ENCODE peak calls at places on chromosomes 11 and 22, in four cellular contexts. V is MM.1S, B is pancreas, J is cardiac muscle cell. Z is an unnamed sample.

GRCh38 chr11:45031912-45032519 is 81.3 kb upstream of the TP53I11 start:
- DNase-seq in V (peak), B (no peak), J (no peak), Z (no peak)

GRCh38 chr22:43855431-43855830 is 6.9 kb downstream of the SULT4A1 start:
- DNase-seq in V (no peak), B (peak), J (no peak), Z (no peak)

GRCh38 chr11:128515086-128515485 is 72.3 kb downstream of the ETS1 start:
- DNase-seq in B (no peak), J (no peak), V (no peak), Z (no peak)

GRCh38 chr11:82818399-82819043 is 81.7 kb downstream of the PRCP start:
- DNase-seq in B (no peak), J (no peak), V (no peak), Z (no peak)

GRCh38 chr11:35785287-35786167 is 123.0 kb downstream of the TRIM44 start:
- DNase-seq in V (no peak), J (no peak), B (no peak), Z (no peak)

GRCh38 chr22:35335468-35335867 is 35.8 kb downstream of the TOM1 start:
- DNase-seq in V (no peak), J (no peak), B (no peak), Z (no peak)

GRCh38 chr11:24509114-24509513 is 12.3 kb downstream of the LUZP2 start:
- DNase-seq in V (peak), B (no peak), J (no peak), Z (no peak)

GRCh38 chr11:13972033-13972910 is 9.7 kb downstream of the SPON1 start:
- DNase-seq in V (no peak), J (no peak), B (no peak), Z (no peak)

GRCh38 chr11:42319926-42320325 is 860.5 kb upstream of the LRRC4C start:
- DNase-seq in J (no peak), B (no peak), V (no peak), Z (no peak)

GRCh38 chr22:25908755-25909154 is 166.8 kb downstream of the MYO18B start:
- DNase-seq in J (no peak), B (no peak), V (no peak), Z (no peak)

GRCh38 chr11:109772846-109773400 is 320.3 kb upstream of the ZC3H12C start:
- DNase-seq in V (no peak), B (no peak), J (no peak), Z (no peak)

GRCh38 chr22:28002863-28003565 is 84.0 kb upstream of the PITPNB start:
- DNase-seq in J (no peak), B (no peak), V (no peak), Z (no peak)

GRCh38 chr11:110908401-110909106 is 196.3 kb upstream of the ARHGAP20 start:
- DNase-seq in B (no peak), J (no peak), V (no peak), Z (no peak)

DNA sequence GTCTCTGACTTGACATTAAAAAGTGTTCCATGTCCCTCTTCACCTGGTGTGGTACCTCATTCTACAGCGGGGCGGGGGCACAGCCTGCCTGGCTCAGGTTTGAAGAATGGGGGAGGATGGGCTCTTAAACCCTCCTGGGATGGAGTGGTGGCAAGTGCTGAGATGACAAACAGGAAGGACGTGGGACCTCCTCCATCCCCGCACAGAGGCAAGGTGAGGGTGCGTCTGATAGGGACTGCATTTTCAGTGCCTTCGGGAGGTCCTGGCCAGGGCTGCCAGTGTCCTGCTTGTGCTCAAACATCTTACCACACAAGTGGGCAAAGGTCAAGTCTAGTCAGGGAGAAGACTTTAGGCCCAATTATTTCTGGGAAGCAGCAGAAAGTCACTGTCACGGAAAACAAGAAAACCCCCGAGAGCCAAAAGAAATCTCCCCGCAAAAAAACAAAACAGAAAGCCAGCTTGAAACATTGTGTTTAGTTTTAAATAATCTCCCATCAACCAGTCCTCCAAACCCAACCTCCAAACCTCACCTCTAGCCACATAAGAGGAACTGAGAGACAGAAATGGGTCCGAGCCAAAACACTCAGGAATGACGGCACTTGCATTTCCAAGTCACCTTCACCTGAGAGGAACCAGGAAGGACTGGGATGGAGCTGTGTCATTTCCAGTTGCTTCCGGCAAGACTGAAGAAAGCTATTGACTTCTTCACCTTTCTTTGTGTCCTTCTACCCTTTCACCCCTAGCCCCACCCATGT is 966.5 kb downstream of the NTM start:
- DNase-seq in B (no peak), V (no peak), J (no peak), Z (no peak)
- TF ChIP-seq CTCF in B (no peak), V (no peak), J (no peak), Z (no peak)

GRCh38 chr22:29524440-29525191 is 28.9 kb downstream of the THOC5 start:
- DNase-seq in J (peak), V (peak), B (no peak), Z (peak)
- TF ChIP-seq CTCF in J (peak), V (peak), B (no peak), Z (no peak)

DNA sequence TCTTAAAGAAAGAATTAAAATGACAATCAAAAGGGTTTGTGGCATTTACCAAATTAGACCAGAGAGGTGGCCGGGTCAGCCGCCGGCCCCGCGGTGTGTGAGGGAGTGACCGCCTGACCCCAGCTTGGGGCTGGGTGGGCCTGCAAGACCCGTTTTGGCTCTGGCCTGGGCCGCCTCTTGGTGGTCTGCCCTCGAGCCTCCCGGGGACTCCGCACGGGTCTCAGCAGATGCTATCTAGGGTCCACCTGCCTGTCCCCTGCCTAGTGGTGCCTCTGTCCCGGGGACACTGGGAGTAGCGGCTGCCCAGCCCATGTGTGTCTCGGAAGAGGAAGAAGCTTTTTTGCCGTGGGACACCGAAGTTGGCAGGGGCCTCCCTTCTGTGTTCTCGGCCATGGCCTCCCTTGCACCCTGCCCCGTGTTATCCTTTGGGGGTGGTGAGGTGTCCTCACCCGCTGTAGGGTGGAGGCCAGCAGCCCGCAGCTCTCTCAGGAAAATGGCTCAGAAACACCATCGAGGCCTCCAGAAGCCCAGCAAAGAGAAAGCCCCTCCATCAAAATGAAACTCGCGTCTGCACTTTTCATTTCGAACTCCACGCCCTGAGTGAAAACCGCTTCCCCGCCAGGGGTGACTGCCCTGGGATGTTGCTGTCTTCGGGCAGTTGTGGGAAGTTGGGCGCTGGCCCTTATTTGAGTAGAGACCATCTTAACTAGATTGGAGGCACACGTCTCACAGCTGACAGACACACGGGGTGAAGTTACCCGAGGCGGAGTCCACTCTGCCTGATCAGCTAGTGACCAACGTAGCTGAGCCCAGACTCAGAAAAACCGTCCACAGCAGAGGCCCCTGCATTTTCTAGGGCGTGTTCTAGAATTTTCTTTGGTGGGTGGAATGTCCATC is 8.0 kb downstream of the CCND1 start:
- DNase-seq in V (no peak), J (no peak), B (peak), Z (no peak)
- TF ChIP-seq CTCF in V (no peak), J (no peak), B (no peak), Z (no peak)

GRCh38 chr11:84518601-84519183 is 1108.5 kb downstream of the DLG2 start:
- DNase-seq in B (no peak), V (no peak), J (no peak), Z (no peak)

GRCh38 chr11:84522331-84522730 is 1104.8 kb downstream of the DLG2 start:
- DNase-seq in J (no peak), V (no peak), B (no peak), Z (no peak)

GRCh38 chr11:84526250-84526649 is 1100.9 kb downstream of the DLG2 start:
- DNase-seq in V (peak), B (no peak), J (no peak), Z (no peak)

DNA sequence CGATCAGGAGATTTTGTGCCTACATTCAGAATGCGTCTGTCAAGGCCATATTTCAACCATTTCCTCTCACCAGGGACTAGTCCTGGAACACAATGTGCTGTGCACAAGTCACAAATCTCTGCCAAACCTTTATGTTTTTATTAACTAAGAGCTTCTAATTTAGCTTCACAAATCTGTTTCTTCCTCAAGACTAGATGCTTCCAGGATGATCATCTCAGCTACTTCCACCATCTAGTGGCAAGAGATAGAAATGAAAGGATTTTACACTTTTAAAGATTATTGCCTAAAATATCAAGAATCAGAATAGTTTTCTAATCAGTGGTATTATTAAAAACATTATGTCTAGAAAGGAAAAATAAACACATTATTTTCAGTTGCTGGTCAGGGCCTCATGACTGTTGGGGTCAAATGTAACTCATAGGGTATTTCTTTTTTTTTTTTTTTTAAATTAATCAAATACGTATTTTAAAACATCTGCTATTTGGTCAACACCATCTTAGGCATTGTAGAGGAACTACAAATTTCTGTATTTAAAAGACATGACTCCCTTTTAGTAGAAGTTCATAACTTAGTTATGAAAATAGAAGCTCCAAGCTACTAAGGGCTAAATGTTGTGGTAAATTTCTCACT is 1102.6 kb downstream of the DLG2 start:
- DNase-seq in B (no peak), J (no peak), V (peak), Z (no peak)
- TF ChIP-seq CTCF in B (peak), J (peak), V (peak), Z (no peak)

GRCh38 chr11:64148200-64148916 is 17.6 kb downstream of the MACROD1 start:
- DNase-seq in J (peak), B (peak), V (peak), Z (peak)

GRCh38 chr11:64150051-64150450 is 15.9 kb downstream of the MACROD1 start:
- DNase-seq in V (no peak), J (no peak), B (no peak), Z (no peak)

GRCh38 chr11:64150481-64151239 is 15.3 kb downstream of the MACROD1 start:
- DNase-seq in V (no peak), J (no peak), B (peak), Z (no peak)

GRCh38 chr11:64151337-64151736 is 14.6 kb downstream of the MACROD1 start:
- DNase-seq in J (no peak), V (no peak), B (no peak), Z (no peak)

GRCh38 chr11:64148917-64149617 is 16.8 kb downstream of the MACROD1 start:
- DNase-seq in B (no peak), J (no peak), V (no peak), Z (no peak)
- TF ChIP-seq CTCF in B (no peak), J (no peak), V (no peak), Z (peak)

GRCh38 chr11:70490208-70490607 is 91.9 kb downstream of the CTTN start:
- DNase-seq in V (no peak), J (no peak), B (peak), Z (no peak)
- TF ChIP-seq CTCF in V (no peak), J (no peak), B (no peak), Z (no peak)

GRCh38 chr22:42116848-42117424 is 13.7 kb downstream of the CYP2D6 start:
- DNase-seq in B (no peak), V (no peak), J (no peak), Z (no peak)
- TF ChIP-seq CTCF in B (no peak), V (peak), J (no peak), Z (no peak)